ENCODE peak calls at places on chromosomes 4 and X, in four cellular contexts. W is A549, Y is SK-N-SH, H is GM12878. D is an unnamed sample.

GRCh38 chrX:44223150-44223549 is 120.3 kb downstream of the EFHC2 start:
- DNase-seq in H (no peak), W (no peak), Y (no peak), D (no peak)

GRCh38 chr4:16140520-16141249 is 56.9 kb upstream of the PROM1 start:
- DNase-seq in Y (no peak), H (no peak), W (no peak), D (peak)

GRCh38 chr4:2741626-2742025 is 14.5 kb downstream of the TNIP2 start:
- DNase-seq in W (no peak), H (no peak), Y (no peak), D (no peak)

GRCh38 chr4:17762705-17763104 is 18.7 kb downstream of the FAM184B start:
- DNase-seq in Y (no peak), W (no peak), H (no peak), D (peak)

GRCh38 chr4:85901500-85901899 is 426.6 kb downstream of the ARHGAP24 start:
- DNase-seq in H (no peak), W (no peak), Y (no peak), D (no peak)

GRCh38 chrX:145817299-145817665 is 347 bp upstream of the SLITRK2 start:
- DNase-seq in W (no peak), Y (no peak), H (no peak), D (no peak)

GRCh38 chr4:113666386-113667114 is 95.0 kb downstream of the CAMK2D start:
- DNase-seq in W (no peak), Y (no peak), H (no peak), D (no peak)

GRCh38 chr4:187972135-187972534 is 23.4 kb upstream of the ZFP42 start:
- DNase-seq in Y (no peak), H (no peak), W (no peak), D (no peak)

GRCh38 chrX:68443155-68443868 is 10.0 kb upstream of the OPHN1 start:
- DNase-seq in W (no peak), Y (no peak), H (peak), D (peak)

GRCh38 chrX:50813843-50814661 is at the start of gene SHROOM4:
- DNase-seq in W (no peak), H (no peak), Y (peak), D (peak)

GRCh38 chr4:188439641-188440311 is 300.5 kb downstream of the TRIML1 start:
- DNase-seq in H (no peak), W (no peak), Y (peak), D (no peak)

GRCh38 chr4:138864961-138865720 is 150.4 kb upstream of the NOCT start:
- DNase-seq in W (no peak), H (no peak), Y (no peak), D (no peak)

GRCh38 chr4:13240066-13240465 is 244.1 kb downstream of the RAB28 start:
- DNase-seq in Y (no peak), W (no peak), H (no peak), D (no peak)

GRCh38 chr4:110049951-110050925 is 137.6 kb downstream of the EGF start:
- DNase-seq in W (peak), Y (peak), H (peak), D (peak)

GRCh38 chr4:185128272-185129119 is 14.6 kb upstream of the SLC25A4 start:
- DNase-seq in H (no peak), Y (peak), W (peak), D (no peak)

GRCh38 chrX:154599531-154599930 is 14.6 kb downstream of the CTAG1A start:
- DNase-seq in Y (no peak), H (no peak), W (no peak), D (no peak)

GRCh38 chrX:13380230-13380629 is 60.4 kb upstream of the ATXN3L start:
- DNase-seq in H (no peak), Y (no peak), W (no peak), D (no peak)

GRCh38 chr4:41428205-41428940 is 109.6 kb upstream of the LIMCH1 start:
- DNase-seq in Y (no peak), H (no peak), W (no peak), D (no peak)

GRCh38 chr4:140330311-140330900 is 43.0 kb upstream of the SCOC start:
- DNase-seq in Y (no peak), W (peak), H (no peak), D (peak)

GRCh38 chrX:88584283-88584682 is 162.7 kb upstream of the CPXCR1 start:
- DNase-seq in W (no peak), H (no peak), Y (no peak), D (no peak)

GRCh38 chrX:150610038-150610437 is 41.6 kb downstream of the MTM1 start:
- DNase-seq in Y (no peak), W (no peak), H (no peak), D (no peak)

GRCh38 chr4:3420606-3420955 is 21.2 kb upstream of the HGFAC start:
- DNase-seq in H (no peak), W (no peak), Y (no peak), D (no peak)

GRCh38 chrX:24030597-24030996 is 3.6 kb upstream of the KLHL15 start:
- DNase-seq in H (no peak), Y (no peak), W (no peak), D (no peak)

GRCh38 chr4:53786632-53787031 is 195.3 kb upstream of the LNX1 start:
- DNase-seq in H (no peak), W (no peak), Y (no peak), D (no peak)

GRCh38 chrX:470686-471085 is 84.0 kb upstream of the PPP2R3B start:
- DNase-seq in W (no peak), H (no peak), Y (no peak), D (no peak)

GRCh38 chrX:475926-476723 is 89.4 kb upstream of the PPP2R3B start:
- DNase-seq in Y (no peak), H (no peak), W (no peak), D (no peak)

GRCh38 chrX:476724-477075 is 90.0 kb upstream of the PPP2R3B start:
- DNase-seq in W (no peak), Y (no peak), H (no peak), D (no peak)

GRCh38 chrX:468979-469378 is 82.3 kb upstream of the PPP2R3B start:
- DNase-seq in Y (no peak), W (no peak), H (no peak), D (no peak)

GRCh38 chrX:471239-471638 is 84.5 kb upstream of the PPP2R3B start:
- DNase-seq in W (no peak), Y (no peak), H (no peak), D (no peak)
- TF ChIP-seq PBX3 in W (no peak), Y (no peak), H (no peak), D (no peak)

DNA sequence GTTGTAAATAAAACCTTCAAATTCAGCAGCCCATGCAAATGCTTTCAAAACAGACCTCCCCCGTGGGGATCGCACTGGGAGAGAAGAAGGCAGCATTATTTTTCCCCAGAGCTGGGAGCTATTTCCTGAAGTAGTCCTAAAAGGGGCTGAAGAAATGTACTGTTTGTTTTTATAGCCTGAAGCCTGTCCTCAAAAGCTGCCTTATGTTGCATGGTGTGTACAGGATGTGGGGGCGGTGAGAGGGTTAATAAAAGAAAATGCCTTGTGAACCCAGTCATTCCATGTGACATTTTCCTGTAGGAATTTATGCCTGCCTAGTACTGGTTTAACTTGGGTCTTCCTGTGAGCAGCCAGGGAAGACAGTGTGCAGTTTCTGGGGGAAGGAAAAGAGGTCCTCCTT is 144.1 kb downstream of the SOWAHB start:
- DNase-seq in H (no peak), Y (no peak), W (no peak), D (no peak)
- TF ChIP-seq PBX3 in H (no peak), Y (peak), W (no peak), D (no peak)

GRCh38 chr4:73018595-73018994 is 50.9 kb downstream of the COX18 start:
- DNase-seq in H (no peak), W (no peak), Y (no peak), D (no peak)

GRCh38 chr4:73019462-73020047 is 50.0 kb downstream of the COX18 start:
- DNase-seq in H (no peak), Y (peak), W (peak), D (peak)

DNA sequence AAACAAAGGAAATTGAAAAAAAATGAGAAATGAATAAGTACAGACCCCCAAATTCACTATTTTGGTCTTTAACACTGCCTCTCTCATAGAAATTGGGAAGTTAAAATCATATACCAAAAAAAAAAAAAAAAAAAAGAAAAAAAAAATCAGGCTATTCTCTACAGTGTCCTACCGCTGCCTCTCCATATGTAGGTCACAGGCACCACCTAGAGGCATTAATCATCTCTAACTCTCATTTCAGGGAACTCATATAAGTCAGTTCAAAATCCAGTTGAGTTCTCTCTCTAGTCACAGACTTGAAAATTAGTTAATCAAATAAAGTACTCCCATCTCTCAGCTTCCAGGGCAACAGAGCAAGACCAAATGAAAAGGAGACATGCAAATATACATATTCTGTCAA is 47.9 kb downstream of the COX18 start:
- DNase-seq in W (peak), Y (peak), H (no peak), D (peak)
- TF ChIP-seq PBX3 in W (no peak), Y (no peak), H (no peak), D (no peak)

DNA sequence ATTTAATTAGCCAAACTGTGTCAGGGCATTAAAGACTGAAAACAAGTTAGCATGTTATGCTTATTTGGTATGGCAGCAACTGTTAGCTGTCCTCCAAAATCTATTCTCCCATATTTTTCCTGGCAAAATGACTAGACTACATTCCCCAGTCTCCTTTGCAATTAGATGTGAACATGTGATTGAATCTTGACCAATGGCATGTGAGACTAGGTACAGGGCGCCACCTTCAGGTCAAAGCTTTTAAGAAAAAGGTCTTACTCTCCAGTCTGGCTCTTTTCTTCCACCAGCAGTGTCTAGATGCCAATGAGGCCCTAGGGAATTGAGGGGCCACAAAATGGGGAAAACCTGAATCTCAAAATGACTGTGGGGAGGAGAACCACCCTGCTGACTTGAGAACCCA is 408.2 kb downstream of the SMARCA1 start:
- DNase-seq in H (no peak), W (peak), Y (peak), D (peak)
- TF ChIP-seq PBX3 in H (no peak), W (no peak), Y (no peak), D (no peak)

GRCh38 chr4:89836031-89836777 is 757 bp downstream of the SNCA start:
- DNase-seq in H (no peak), Y (peak), W (no peak), D (no peak)
- TF ChIP-seq PBX3 in H (no peak), Y (no peak), W (no peak), D (no peak)

DNA sequence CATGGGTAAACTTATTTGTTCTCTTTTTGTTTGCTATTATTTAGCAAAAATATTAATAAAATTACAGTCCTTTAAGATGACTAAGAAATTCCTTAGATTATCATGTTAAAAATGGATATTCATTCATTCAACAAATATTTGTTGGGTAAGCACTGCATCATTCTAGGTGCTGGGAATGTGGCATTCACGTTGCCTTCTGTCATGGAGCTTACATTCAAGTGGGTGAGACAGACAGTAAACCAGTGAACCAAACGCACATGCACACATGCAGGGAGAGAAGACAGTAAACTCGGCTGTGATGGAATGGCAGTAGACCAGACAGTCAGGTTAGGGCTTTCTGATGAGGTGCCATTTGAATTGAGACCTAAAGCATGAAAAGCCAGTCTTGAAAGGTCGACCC is 91.8 kb downstream of the STOX2 start:
- DNase-seq in Y (no peak), W (no peak), H (no peak), D (no peak)
- TF ChIP-seq PBX3 in Y (no peak), W (no peak), H (no peak), D (no peak)

GRCh38 chrX:1537031-1537715 is at the start of gene P2RY8:
- DNase-seq in H (peak), Y (no peak), W (peak), D (peak)
- TF ChIP-seq PBX3 in H (no peak), Y (no peak), W (no peak), D (no peak)

GRCh38 chr4:165398570-165398969 is 19.8 kb downstream of the CPE start:
- DNase-seq in Y (peak), H (no peak), W (peak), D (no peak)
- TF ChIP-seq PBX3 in Y (no peak), H (no peak), W (no peak), D (no peak)

DNA sequence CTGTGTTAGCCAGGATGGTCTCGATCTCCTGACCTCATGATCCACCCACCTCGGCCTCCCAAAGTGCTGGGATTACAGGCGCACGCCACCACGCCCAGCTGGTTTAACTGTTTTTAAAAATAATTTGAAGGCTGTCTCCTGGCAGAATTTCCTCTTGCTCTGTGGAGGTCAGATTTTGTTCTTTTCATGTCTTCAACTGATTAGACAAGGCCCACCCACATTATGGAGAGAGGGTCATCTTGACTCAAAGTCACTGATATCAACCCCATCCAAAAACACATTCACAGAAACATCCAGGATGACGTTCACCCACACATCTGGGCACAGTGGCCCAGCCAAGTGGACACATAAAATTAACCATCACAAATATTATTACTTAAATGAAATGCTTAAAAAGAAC is 365.4 kb downstream of the DHRSX start:
- DNase-seq in H (no peak), W (no peak), Y (no peak), D (no peak)
- TF ChIP-seq PBX3 in H (no peak), W (no peak), Y (no peak), D (no peak)